ENCODE peak calls at places on chromosomes 13 and 19, in four cellular contexts. D is prostate gland, S is uterus, R is stomach. U is an unnamed sample.

GRCh38 chr19:47598407-47599349 is 10.3 kb upstream of the BICRA start:
- DNase-seq in D (peak; percentile 25), S (peak; percentile 75), R (peak; percentile 41), U (peak; percentile 18)

GRCh38 chr19:1823539-1824251 is 11.6 kb upstream of the ATP8B3 start:
- DNase-seq in D (no peak), S (no peak), R (no peak), U (no peak)

GRCh38 chr13:97125051-97125809 is 96.9 kb upstream of the MBNL2 start:
- DNase-seq in D (no peak), S (peak; percentile 54), R (no peak), U (peak; percentile 28)

GRCh38 chr19:8158411-8159074 is 9.2 kb upstream of the FBN3 start:
- DNase-seq in D (peak; percentile 68), S (no peak), R (peak; percentile 55), U (peak; percentile 86)

GRCh38 chr19:50994129-50994528 is 7.3 kb downstream of the KLK8 start:
- DNase-seq in D (no peak), S (no peak), R (no peak), U (no peak)

GRCh38 chr19:13463296-13463695 is 43.0 kb downstream of the CACNA1A start:
- DNase-seq in D (no peak), S (no peak), R (no peak), U (no peak)

GRCh38 chr13:43963726-43964125 is 84.0 kb downstream of the LACC1 start:
- DNase-seq in D (no peak), S (no peak), R (no peak), U (no peak)

GRCh38 chr19:4352701-4353121 is 9.3 kb downstream of the MPND start:
- DNase-seq in D (no peak), S (no peak), R (no peak), U (no peak)

GRCh38 chr13:80591978-80592377 is 251.1 kb upstream of the SPRY2 start:
- DNase-seq in D (no peak), S (no peak), R (no peak), U (no peak)

GRCh38 chr13:29439601-29440381 is 155.7 kb downstream of the SLC7A1 start:
- DNase-seq in D (no peak), S (no peak), R (no peak), U (no peak)

GRCh38 chr13:27496006-27496405 is 45.6 kb upstream of the MTIF3 start:
- DNase-seq in D (no peak), S (no peak), R (no peak), U (no peak)

GRCh38 chr13:102609696-102610095 is 12.9 kb downstream of the TPP2 start:
- DNase-seq in D (no peak), S (no peak), R (no peak), U (no peak)

GRCh38 chr13:107099661-107100060 is 531.7 kb upstream of the ARGLU1 start:
- DNase-seq in D (no peak), S (no peak), R (no peak), U (no peak)

GRCh38 chr19:42306646-42307045 is 4.2 kb upstream of the PAFAH1B3 start:
- DNase-seq in D (no peak), S (no peak), R (no peak), U (no peak)

GRCh38 chr13:99959538-99960230 is 11.9 kb downstream of the ZIC5 start:
- DNase-seq in D (no peak), S (no peak), R (peak; percentile 24), U (no peak)

GRCh38 chr19:48735031-48735615 is 5.3 kb downstream of the RASIP1 start:
- DNase-seq in D (no peak), S (no peak), R (no peak), U (no peak)

GRCh38 chr13:21074601-21075302 is 13.4 kb upstream of the LATS2 start:
- DNase-seq in D (no peak), S (peak; percentile 55), R (no peak), U (peak; percentile 35)

GRCh38 chr19:14149509-14149994 is 13.2 kb upstream of the ASF1B start:
- DNase-seq in D (peak; percentile 83), S (peak; percentile 83), R (peak; percentile 51), U (peak; percentile 34)

GRCh38 chr19:18415177-18415867 is 3.9 kb upstream of the SSBP4 start:
- DNase-seq in D (no peak), S (peak; percentile 91), R (no peak), U (peak; percentile 62)

GRCh38 chr13:79435549-79435948 is 29.5 kb upstream of the RBM26 start:
- DNase-seq in D (no peak), S (no peak), R (no peak), U (no peak)

GRCh38 chr19:56507446-56508281 is at the start of gene ZNF471:
- DNase-seq in D (peak; percentile 99), S (peak; percentile 99), R (peak; percentile 97), U (peak; percentile 99)

GRCh38 chr13:77521194-77521593 is 14.3 kb upstream of the SCEL start:
- DNase-seq in D (no peak), S (no peak), R (no peak), U (no peak)

GRCh38 chr13:79485014-79485441 is 4.1 kb downstream of the NDFIP2 start:
- DNase-seq in D (peak; percentile 59), S (no peak), R (peak; percentile 59), U (peak; percentile 80)

GRCh38 chr19:13832096-13832495 is 36.9 kb downstream of the ZSWIM4 start:
- DNase-seq in D (no peak), S (no peak), R (no peak), U (no peak)

GRCh38 chr19:45448887-45449299 is 18.9 kb upstream of the FOSB start:
- DNase-seq in D (no peak), S (no peak), R (no peak), U (no peak)

GRCh38 chr13:25111557-25111956 is 15.6 kb downstream of the PABPC3 start:
- DNase-seq in D (no peak), S (no peak), R (no peak), U (no peak)

GRCh38 chr13:54394908-54395307 is 1366.3 kb downstream of the OLFM4 start:
- DNase-seq in D (no peak), S (no peak), R (no peak), U (no peak)

GRCh38 chr13:26502826-26503225 is 54.7 kb upstream of the WASF3 start:
- DNase-seq in D (no peak), S (no peak), R (no peak), U (no peak)

GRCh38 chr19:31718041-31718440 is 368.8 kb upstream of the TSHZ3 start:
- DNase-seq in D (no peak), S (no peak), R (no peak), U (no peak)

GRCh38 chr13:46572758-46573384 is 19.9 kb downstream of the LRCH1 start:
- DNase-seq in D (no peak), S (no peak), R (no peak), U (no peak)

GRCh38 chr13:59088716-59089115 is 1075.0 kb downstream of the DIAPH3 start:
- DNase-seq in D (no peak), S (no peak), R (no peak), U (no peak)

GRCh38 chr19:9597027-9597426 is 12.7 kb upstream of the ZNF121 start:
- DNase-seq in D (no peak), S (no peak), R (no peak), U (no peak)

GRCh38 chr13:99151516-99151915 is 49.1 kb upstream of the UBAC2 start:
- DNase-seq in D (no peak), S (no peak), R (no peak), U (no peak)

GRCh38 chr13:98532254-98532653 is 44.7 kb downstream of the STK24 start:
- DNase-seq in D (no peak), S (no peak), R (no peak), U (no peak)

GRCh38 chr13:100788540-100788939 is 113.9 kb upstream of the TMTC4 start:
- DNase-seq in D (no peak), S (no peak), R (no peak), U (no peak)

GRCh38 chr13:50801087-50801931 is 42.2 kb downstream of the DLEU7 start:
- DNase-seq in D (peak; percentile 44), S (peak; percentile 39), R (peak; percentile 46), U (peak; percentile 60)

GRCh38 chr13:50326271-50326670 is 311.0 kb downstream of the KCNRG start:
- DNase-seq in D (no peak), S (no peak), R (no peak), U (no peak)

GRCh38 chr19:3743486-3743885 is 18.0 kb downstream of the APBA3 start:
- DNase-seq in D (no peak), S (no peak), R (no peak), U (no peak)

GRCh38 chr19:10670187-10670586 is 16.0 kb downstream of the ILF3 start:
- DNase-seq in D (no peak), S (no peak), R (no peak), U (no peak)

DNA sequence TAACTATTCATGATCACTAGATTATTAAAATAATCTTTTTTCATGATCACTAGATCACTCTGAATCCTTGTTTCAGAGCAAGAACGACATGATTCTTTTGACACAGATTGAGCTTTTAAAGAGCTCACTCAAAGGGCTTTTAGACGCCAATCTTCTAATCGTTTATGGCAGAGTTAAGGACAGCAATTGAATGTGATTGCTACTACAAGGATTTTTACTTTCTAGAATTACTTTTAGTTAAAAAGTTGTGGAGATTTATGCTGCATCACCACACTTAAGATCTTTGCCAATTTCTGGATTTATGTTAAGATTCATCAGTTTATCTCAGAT is 1.3 kb downstream of the EXOSC8 start:
- DNase-seq in D (no peak), S (no peak), R (no peak), U (no peak)
- H3K27me3 ChIP-seq in D (no peaks in the 10 kb centered on the region), S (no peaks in the 10 kb centered on the region), R (no peaks in the 10 kb centered on the region), U (no peaks in the 10 kb centered on the region)

GRCh38 chr19:40445945-40446784 is 2.0 kb upstream of the SERTAD3 start:
- DNase-seq in D (peak; percentile 70), S (no peak), R (no peak), U (no peak)
- TF ChIP-seq POLR2A in D (peak; percentile 29), S (no peak), R (no peak), U (no peak)

GRCh38 chr19:55370305-55370988 is at the start of gene IL11:
- DNase-seq in D (no peak), S (no peak), R (no peak), U (no peak)
- H3K4me3 ChIP-seq in D (no peak within 1 kb of the TSS), S (no peak within 1 kb of the TSS), R (peak within 1 kb of the TSS; percentile 23), U (no peak within 1 kb of the TSS)

DNA sequence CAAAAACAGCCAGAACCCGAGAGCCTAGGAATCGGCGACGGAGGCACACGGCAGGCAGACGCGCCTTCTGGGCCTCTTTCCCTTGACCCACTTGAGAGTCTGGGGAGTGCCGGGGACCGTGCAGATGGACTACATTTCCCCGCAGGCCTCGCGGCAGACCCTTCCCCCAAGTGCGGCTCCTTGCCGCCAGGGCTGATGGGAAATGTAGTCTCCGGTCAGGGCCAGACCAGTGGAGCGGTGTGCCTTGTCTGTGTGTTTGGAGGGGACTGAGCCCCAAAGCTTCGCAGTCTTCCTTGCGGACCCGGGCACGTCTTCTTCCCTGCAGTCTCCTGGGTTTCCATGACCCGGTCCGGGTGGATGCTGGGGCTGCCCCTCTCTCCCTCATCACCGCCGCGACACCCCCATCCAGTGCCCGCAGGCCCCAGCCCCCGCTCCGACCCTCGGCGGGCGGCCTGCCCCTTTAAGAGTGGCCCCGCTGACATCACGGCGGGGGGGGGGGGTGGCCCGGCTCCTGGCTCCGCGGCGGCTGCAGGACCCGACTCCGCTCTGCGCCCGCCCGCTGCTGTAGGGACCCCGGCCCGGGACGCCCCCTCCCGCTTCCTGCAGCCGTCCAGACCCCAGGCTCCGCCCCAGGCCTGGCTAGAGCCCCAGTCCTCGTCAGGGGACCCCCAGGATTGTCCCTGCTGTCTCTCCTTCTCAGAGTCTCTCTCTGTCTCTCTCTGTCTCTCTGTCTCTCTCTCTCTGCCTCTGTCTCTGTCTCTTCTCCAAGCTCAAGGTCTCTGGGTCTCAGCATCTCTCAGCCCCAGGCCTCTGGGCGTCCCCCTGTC is 759 bp upstream of the CACNG7 start:
- DNase-seq in D (no peak), S (peak; percentile 26), R (peak; percentile 33), U (peak; percentile 43)
- H3K27me3 ChIP-seq in D (peaks cover 39% of the 10 kb centered on the region), S (peaks cover 45% of the 10 kb centered on the region), R (peaks cover 98% of the 10 kb centered on the region), U (no peaks in the 10 kb centered on the region)

GRCh38 chr13:32253911-32254399 is 61.2 kb downstream of the ZAR1L start:
- DNase-seq in D (peak; percentile 73), S (no peak), R (peak; percentile 52), U (peak; percentile 63)
- TF ChIP-seq POLR2A in D (peak; percentile 34), S (peak; percentile 52), R (no peak), U (peak; percentile 44)

U was measured in body of pancreas.